ENCODE peak calls at places on chromosomes 16 and 17, in nine cellular contexts. One of them, this sample, is unnamed.

GRCh38 chr16:50270510-50271147 is 4.3 kb downstream of the ADCY7 start:
- DNase-seq in AG04450: no peak
- DNase-seq in lower leg skin: no peak
- DNase-seq in progenitor cell of endocrine pancreas: no peak
- DNase-seq in CD4-positive, alpha-beta T cell: no peak
- DNase-seq in psoas muscle: no peak
- DNase-seq in neural crest cell: no peak
- DNase-seq in cardiac muscle cell: no peak
- DNase-seq in osteocyte: no peak
- DNase-seq in this sample: no peak

GRCh38 chr17:76153640-76154039 is 12.6 kb upstream of the FOXJ1 start:
- DNase-seq in AG04450: no peak
- DNase-seq in lower leg skin: no peak
- DNase-seq in progenitor cell of endocrine pancreas: no peak
- DNase-seq in CD4-positive, alpha-beta T cell: no peak
- DNase-seq in psoas muscle: no peak
- DNase-seq in neural crest cell: no peak
- DNase-seq in cardiac muscle cell: no peak
- DNase-seq in osteocyte: no peak
- DNase-seq in this sample: no peak

GRCh38 chr17:10205549-10206185 is 7.3 kb upstream of the GAS7 start:
- DNase-seq in AG04450: no peak
- DNase-seq in lower leg skin: no peak
- DNase-seq in progenitor cell of endocrine pancreas: no peak
- DNase-seq in CD4-positive, alpha-beta T cell: no peak
- DNase-seq in psoas muscle: no peak
- DNase-seq in neural crest cell: no peak
- DNase-seq in cardiac muscle cell: no peak
- DNase-seq in osteocyte: no peak
- DNase-seq in this sample: no peak

GRCh38 chr17:39763046-39763800 is 25.5 kb downstream of the GRB7 start:
- DNase-seq in AG04450: no peak
- DNase-seq in lower leg skin: no peak
- DNase-seq in progenitor cell of endocrine pancreas: no peak
- DNase-seq in CD4-positive, alpha-beta T cell: no peak
- DNase-seq in psoas muscle: no peak
- DNase-seq in neural crest cell: no peak
- DNase-seq in cardiac muscle cell: no peak
- DNase-seq in osteocyte: no peak
- DNase-seq in this sample: no peak

GRCh38 chr17:3993493-3994220 is 29.4 kb upstream of the ATP2A3 start:
- DNase-seq in AG04450: no peak
- DNase-seq in lower leg skin: no peak
- DNase-seq in progenitor cell of endocrine pancreas: no peak
- DNase-seq in CD4-positive, alpha-beta T cell: no peak
- DNase-seq in psoas muscle: no peak
- DNase-seq in neural crest cell: no peak
- DNase-seq in cardiac muscle cell: no peak
- DNase-seq in osteocyte: no peak
- DNase-seq in this sample: peak; percentile 84

GRCh38 chr17:42203354-42203753 is 9.1 kb upstream of the GHDC start:
- DNase-seq in AG04450: no peak
- DNase-seq in lower leg skin: no peak
- DNase-seq in progenitor cell of endocrine pancreas: no peak
- DNase-seq in CD4-positive, alpha-beta T cell: no peak
- DNase-seq in psoas muscle: no peak
- DNase-seq in neural crest cell: no peak
- DNase-seq in cardiac muscle cell: no peak
- DNase-seq in osteocyte: no peak
- DNase-seq in this sample: no peak

GRCh38 chr16:15952265-15952711 is 2.9 kb downstream of the ABCC1 start:
- DNase-seq in AG04450: no peak
- DNase-seq in lower leg skin: no peak
- DNase-seq in progenitor cell of endocrine pancreas: no peak
- DNase-seq in CD4-positive, alpha-beta T cell: no peak
- DNase-seq in psoas muscle: no peak
- DNase-seq in neural crest cell: no peak
- DNase-seq in cardiac muscle cell: peak; percentile 23
- DNase-seq in osteocyte: no peak
- DNase-seq in this sample: no peak

GRCh38 chr17:35612924-35613521 is 25.9 kb downstream of the AP2B1 start:
- DNase-seq in AG04450: no peak
- DNase-seq in lower leg skin: peak; percentile 19
- DNase-seq in progenitor cell of endocrine pancreas: peak; percentile 14
- DNase-seq in CD4-positive, alpha-beta T cell: no peak
- DNase-seq in psoas muscle: peak; percentile 27
- DNase-seq in neural crest cell: peak; percentile 48
- DNase-seq in cardiac muscle cell: peak; percentile 65
- DNase-seq in osteocyte: no peak
- DNase-seq in this sample: peak; percentile 30

GRCh38 chr16:16982614-16983013 is 488.1 kb downstream of the XYLT1 start:
- DNase-seq in AG04450: no peak
- DNase-seq in lower leg skin: no peak
- DNase-seq in progenitor cell of endocrine pancreas: no peak
- DNase-seq in CD4-positive, alpha-beta T cell: no peak
- DNase-seq in psoas muscle: no peak
- DNase-seq in neural crest cell: no peak
- DNase-seq in cardiac muscle cell: no peak
- DNase-seq in osteocyte: no peak
- DNase-seq in this sample: no peak

GRCh38 chr17:416293-417206 is 63.9 kb upstream of the RPH3AL start:
- DNase-seq in AG04450: no peak
- DNase-seq in lower leg skin: no peak
- DNase-seq in progenitor cell of endocrine pancreas: no peak
- DNase-seq in CD4-positive, alpha-beta T cell: no peak
- DNase-seq in psoas muscle: no peak
- DNase-seq in neural crest cell: no peak
- DNase-seq in cardiac muscle cell: no peak
- DNase-seq in osteocyte: no peak
- DNase-seq in this sample: no peak

GRCh38 chr17:28878981-28879380 is 18.6 kb downstream of the FLOT2 start:
- DNase-seq in AG04450: no peak
- DNase-seq in lower leg skin: no peak
- DNase-seq in progenitor cell of endocrine pancreas: no peak
- DNase-seq in CD4-positive, alpha-beta T cell: no peak
- DNase-seq in psoas muscle: no peak
- DNase-seq in neural crest cell: no peak
- DNase-seq in cardiac muscle cell: peak; percentile 66
- DNase-seq in osteocyte: no peak
- DNase-seq in this sample: peak; percentile 63

GRCh38 chr17:34252138-34252889 is 2.8 kb upstream of the CCL2 start:
- DNase-seq in AG04450: peak; percentile 86
- DNase-seq in lower leg skin: peak; percentile 92
- DNase-seq in progenitor cell of endocrine pancreas: no peak
- DNase-seq in CD4-positive, alpha-beta T cell: no peak
- DNase-seq in psoas muscle: peak; percentile 93
- DNase-seq in neural crest cell: no peak
- DNase-seq in cardiac muscle cell: peak; percentile 69
- DNase-seq in osteocyte: peak; percentile 93
- DNase-seq in this sample: peak; percentile 33

GRCh38 chr16:21166561-21166961 is 8.1 kb downstream of the LDAF1 start:
- DNase-seq in AG04450: no peak
- DNase-seq in lower leg skin: no peak
- DNase-seq in progenitor cell of endocrine pancreas: no peak
- DNase-seq in CD4-positive, alpha-beta T cell: no peak
- DNase-seq in psoas muscle: no peak
- DNase-seq in neural crest cell: no peak
- DNase-seq in cardiac muscle cell: peak; percentile 24
- DNase-seq in osteocyte: no peak
- DNase-seq in this sample: no peak

GRCh38 chr17:19533718-19534561 is at the start of gene SLC47A1:
- DNase-seq in AG04450: no peak
- DNase-seq in lower leg skin: no peak
- DNase-seq in progenitor cell of endocrine pancreas: no peak
- DNase-seq in CD4-positive, alpha-beta T cell: no peak
- DNase-seq in psoas muscle: peak; percentile 58
- DNase-seq in neural crest cell: peak; percentile 22
- DNase-seq in cardiac muscle cell: peak; percentile 66
- DNase-seq in osteocyte: no peak
- DNase-seq in this sample: peak; percentile 55

GRCh38 chr16:3645504-3646347 is 8.8 kb upstream of the DNASE1 start:
- DNase-seq in AG04450: peak; percentile 41
- DNase-seq in lower leg skin: no peak
- DNase-seq in progenitor cell of endocrine pancreas: no peak
- DNase-seq in CD4-positive, alpha-beta T cell: no peak
- DNase-seq in psoas muscle: no peak
- DNase-seq in neural crest cell: peak; percentile 57
- DNase-seq in cardiac muscle cell: peak; percentile 69
- DNase-seq in osteocyte: peak; percentile 79
- DNase-seq in this sample: no peak

DNA sequence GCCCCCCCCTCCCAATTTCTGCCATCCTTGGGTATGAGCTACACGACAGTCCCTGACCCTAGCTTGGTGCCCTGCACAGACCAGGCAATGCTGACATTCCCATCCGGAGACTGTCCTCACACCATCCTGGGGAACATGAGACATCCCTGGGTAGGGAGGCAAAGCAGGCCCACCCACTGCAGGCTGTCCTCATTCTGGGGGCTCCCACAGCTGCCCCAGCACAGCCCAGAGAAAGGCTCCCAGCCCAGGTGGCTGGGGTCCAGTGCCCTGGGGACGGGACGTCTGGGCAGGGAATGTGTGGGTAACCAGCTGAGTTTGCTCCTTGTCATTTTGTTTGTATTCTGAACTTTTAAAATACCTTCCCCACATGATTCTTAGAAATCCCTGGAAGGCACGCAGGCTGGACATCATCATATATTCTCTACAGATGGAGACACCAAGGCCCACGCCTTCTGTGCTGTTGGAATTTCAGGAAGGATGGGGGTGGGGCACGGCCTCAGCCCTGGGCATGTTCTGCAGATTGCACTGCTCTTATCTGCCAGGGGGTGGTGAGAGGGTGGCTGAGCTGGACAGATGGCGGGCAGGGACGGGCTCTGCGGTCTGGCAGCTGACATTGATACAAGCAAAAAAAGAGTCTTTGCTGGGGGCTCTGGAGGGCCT is 28.5 kb downstream of the LRRC75A start:
- DNase-seq in AG04450: peak; percentile 50
- DNase-seq in lower leg skin: no peak
- DNase-seq in progenitor cell of endocrine pancreas: no peak
- DNase-seq in CD4-positive, alpha-beta T cell: no peak
- DNase-seq in psoas muscle: peak; percentile 47
- DNase-seq in neural crest cell: no peak
- DNase-seq in cardiac muscle cell: peak; percentile 42
- DNase-seq in osteocyte: no peak
- DNase-seq in this sample: no peak
- TF ChIP-seq CTCF in AG04450: peak; percentile 47
- TF ChIP-seq CTCF in lower leg skin: no peak
- TF ChIP-seq CTCF in progenitor cell of endocrine pancreas: peak; percentile 15
- TF ChIP-seq CTCF in CD4-positive, alpha-beta T cell: no peak
- TF ChIP-seq CTCF in psoas muscle: no peak
- TF ChIP-seq CTCF in neural crest cell: peak; percentile 20
- TF ChIP-seq CTCF in cardiac muscle cell: no peak
- TF ChIP-seq CTCF in osteocyte: peak; percentile 46
- TF ChIP-seq CTCF in this sample: no peak

GRCh38 chr16:67668495-67669157 is 2.0 kb downstream of the C16orf86 start:
- DNase-seq in AG04450: no peak
- DNase-seq in lower leg skin: no peak
- DNase-seq in progenitor cell of endocrine pancreas: no peak
- DNase-seq in CD4-positive, alpha-beta T cell: no peak
- DNase-seq in psoas muscle: no peak
- DNase-seq in neural crest cell: no peak
- DNase-seq in cardiac muscle cell: no peak
- DNase-seq in osteocyte: no peak
- DNase-seq in this sample: peak; percentile 42
- TF ChIP-seq CTCF in AG04450: peak; percentile 1
- TF ChIP-seq CTCF in lower leg skin: no peak
- TF ChIP-seq CTCF in progenitor cell of endocrine pancreas: no peak
- TF ChIP-seq CTCF in CD4-positive, alpha-beta T cell: no peak
- TF ChIP-seq CTCF in psoas muscle: peak; percentile 33
- TF ChIP-seq CTCF in neural crest cell: no peak
- TF ChIP-seq CTCF in cardiac muscle cell: no peak
- TF ChIP-seq CTCF in osteocyte: no peak
- TF ChIP-seq CTCF in this sample: peak; percentile 35

GRCh38 chr17:78787444-78787843 is 5.4 kb upstream of the CYTH1 start:
- DNase-seq in AG04450: no peak
- DNase-seq in lower leg skin: no peak
- DNase-seq in progenitor cell of endocrine pancreas: no peak
- DNase-seq in CD4-positive, alpha-beta T cell: no peak
- DNase-seq in psoas muscle: no peak
- DNase-seq in neural crest cell: no peak
- DNase-seq in cardiac muscle cell: no peak
- DNase-seq in osteocyte: no peak
- DNase-seq in this sample: no peak
- TF ChIP-seq CTCF in AG04450: no peak
- TF ChIP-seq CTCF in lower leg skin: no peak
- TF ChIP-seq CTCF in progenitor cell of endocrine pancreas: no peak
- TF ChIP-seq CTCF in CD4-positive, alpha-beta T cell: no peak
- TF ChIP-seq CTCF in psoas muscle: no peak
- TF ChIP-seq CTCF in neural crest cell: no peak
- TF ChIP-seq CTCF in cardiac muscle cell: no peak
- TF ChIP-seq CTCF in osteocyte: no peak
- TF ChIP-seq CTCF in this sample: no peak

GRCh38 chr16:8402981-8403853 is 187.1 kb downstream of the TMEM114 start:
- DNase-seq in AG04450: no peak
- DNase-seq in lower leg skin: no peak
- DNase-seq in progenitor cell of endocrine pancreas: no peak
- DNase-seq in CD4-positive, alpha-beta T cell: no peak
- DNase-seq in psoas muscle: no peak
- DNase-seq in neural crest cell: no peak
- DNase-seq in cardiac muscle cell: peak; percentile 10
- DNase-seq in osteocyte: peak; percentile 46
- DNase-seq in this sample: no peak

GRCh38 chr16:8398548-8398947 is 191.8 kb downstream of the TMEM114 start:
- DNase-seq in AG04450: no peak
- DNase-seq in lower leg skin: no peak
- DNase-seq in progenitor cell of endocrine pancreas: no peak
- DNase-seq in CD4-positive, alpha-beta T cell: no peak
- DNase-seq in psoas muscle: no peak
- DNase-seq in neural crest cell: no peak
- DNase-seq in cardiac muscle cell: no peak
- DNase-seq in osteocyte: no peak
- DNase-seq in this sample: no peak

GRCh38 chr16:8407351-8407750 is 183.0 kb downstream of the TMEM114 start:
- DNase-seq in AG04450: no peak
- DNase-seq in lower leg skin: no peak
- DNase-seq in progenitor cell of endocrine pancreas: no peak
- DNase-seq in CD4-positive, alpha-beta T cell: no peak
- DNase-seq in psoas muscle: no peak
- DNase-seq in neural crest cell: no peak
- DNase-seq in cardiac muscle cell: no peak
- DNase-seq in osteocyte: no peak
- DNase-seq in this sample: no peak

DNA sequence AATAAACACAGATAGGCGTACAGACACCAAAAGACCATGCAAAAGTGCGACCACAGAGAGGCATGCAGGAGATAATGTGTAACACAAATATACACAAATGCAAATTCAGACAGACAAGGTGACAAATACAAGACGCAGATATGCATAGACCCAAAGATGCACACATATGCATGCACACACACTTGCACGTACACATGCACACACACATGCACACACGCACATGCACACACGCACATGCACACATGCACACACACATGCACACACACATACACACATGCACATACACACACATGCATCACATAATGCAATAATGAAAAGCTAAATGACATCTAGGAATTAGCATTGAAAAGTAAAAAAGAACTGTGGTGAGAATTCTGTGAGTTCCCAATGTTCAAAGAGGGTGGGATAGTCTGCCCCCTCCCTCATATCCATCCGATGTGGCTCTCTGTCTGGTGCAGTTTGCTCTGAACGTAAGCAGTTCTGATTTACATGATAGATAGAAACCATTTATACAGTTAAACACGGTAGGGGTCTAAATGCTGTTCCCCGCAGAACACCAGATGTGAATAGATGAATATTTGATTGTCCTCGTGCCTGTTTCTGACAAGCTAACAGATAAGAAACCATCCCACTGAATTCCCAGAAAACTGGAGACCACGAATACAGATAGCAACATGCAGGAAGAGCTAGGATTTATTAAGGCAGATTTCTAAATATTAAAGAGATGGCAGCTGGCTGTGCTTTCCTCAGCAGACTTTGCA is 186.2 kb downstream of the TMEM114 start:
- DNase-seq in AG04450: no peak
- DNase-seq in lower leg skin: no peak
- DNase-seq in progenitor cell of endocrine pancreas: no peak
- DNase-seq in CD4-positive, alpha-beta T cell: no peak
- DNase-seq in psoas muscle: no peak
- DNase-seq in neural crest cell: no peak
- DNase-seq in cardiac muscle cell: no peak
- DNase-seq in osteocyte: no peak
- DNase-seq in this sample: no peak
- TF ChIP-seq CTCF in AG04450: no peak
- TF ChIP-seq CTCF in lower leg skin: no peak
- TF ChIP-seq CTCF in progenitor cell of endocrine pancreas: no peak
- TF ChIP-seq CTCF in CD4-positive, alpha-beta T cell: no peak
- TF ChIP-seq CTCF in psoas muscle: no peak
- TF ChIP-seq CTCF in neural crest cell: no peak
- TF ChIP-seq CTCF in cardiac muscle cell: no peak
- TF ChIP-seq CTCF in osteocyte: no peak
- TF ChIP-seq CTCF in this sample: no peak

This sample was measured in GM13977.